ENCODE peak calls at places on chromosome 11, in five cellular contexts. J is stomach, C is upper lobe of left lung, V is A549, E is sigmoid colon. O is an unnamed sample.

GRCh38 chr11:34330653-34331052 is 27.2 kb downstream of the ABTB2 start:
- DNase-seq in J (no peak), C (no peak), V (no peak), E (no peak), O (no peak)

GRCh38 chr11:25247336-25247735 is 750.5 kb downstream of the LUZP2 start:
- DNase-seq in J (no peak), C (no peak), V (no peak), E (no peak), O (no peak)

GRCh38 chr11:961921-962320 is 36.3 kb downstream of the AP2A2 start:
- DNase-seq in J (no peak), C (no peak), V (no peak), E (no peak), O (no peak)

GRCh38 chr11:71101606-71102005 is 150.8 kb downstream of the SHANK2 start:
- DNase-seq in J (no peak), C (no peak), V (no peak), E (no peak), O (no peak)

GRCh38 chr11:68589817-68590216 is 94.5 kb upstream of the GAL start:
- DNase-seq in J (no peak), C (no peak), V (no peak), E (no peak), O (no peak)

GRCh38 chr11:120013325-120014250 is 124.3 kb downstream of the TRIM29 start:
- DNase-seq in J (peak; percentile 73), C (no peak), V (peak; percentile 35), E (no peak), O (peak; percentile 57)

GRCh38 chr11:133104014-133104753 is 428.1 kb downstream of the OPCML start:
- DNase-seq in J (no peak), C (no peak), V (no peak), E (no peak), O (no peak)

GRCh38 chr11:19283998-19284397 is 43.3 kb upstream of the E2F8 start:
- DNase-seq in J (no peak), C (no peak), V (no peak), E (no peak), O (no peak)

GRCh38 chr11:88106685-88107084 is 68.6 kb downstream of the RAB38 start:
- DNase-seq in J (no peak), C (no peak), V (no peak), E (no peak), O (no peak)

GRCh38 chr11:20208622-20209090 is 48.4 kb upstream of the DBX1 start:
- DNase-seq in J (no peak), C (no peak), V (no peak), E (no peak), O (no peak)

GRCh38 chr11:128336203-128336602 is 251.2 kb downstream of the ETS1 start:
- DNase-seq in J (peak; percentile 39), C (peak; percentile 51), V (peak; percentile 41), E (peak; percentile 69), O (peak; percentile 26)

GRCh38 chr11:113114452-113115027 is 153.3 kb downstream of the NCAM1 start:
- DNase-seq in J (peak; percentile 80), C (peak; percentile 31), V (peak; percentile 33), E (peak; percentile 71), O (peak; percentile 27)

GRCh38 chr11:69513663-69514062 is 32.2 kb downstream of the LINC01488 start:
- DNase-seq in J (no peak), C (no peak), V (no peak), E (peak; percentile 27), O (no peak)

GRCh38 chr11:62953811-62954210 is 31.0 kb downstream of the SLC22A6 start:
- DNase-seq in J (peak; percentile 7), C (no peak), V (no peak), E (no peak), O (no peak)

GRCh38 chr11:67371549-67372231 is 1.7 kb downstream of the CLCF1 start:
- DNase-seq in J (peak; percentile 46), C (peak; percentile 53), V (peak; percentile 74), E (peak; percentile 78), O (no peak)

GRCh38 chr11:78961186-78961782 is 386.6 kb upstream of the NARS2 start:
- DNase-seq in J (peak; percentile 28), C (peak; percentile 48), V (peak; percentile 44), E (no peak), O (peak; percentile 31)

GRCh38 chr11:118621898-118622375 is 14.5 kb downstream of the PHLDB1 start:
- DNase-seq in J (no peak), C (no peak), V (no peak), E (no peak), O (no peak)

GRCh38 chr11:11463397-11463796 is 110.3 kb upstream of the CSNK2A3 start:
- DNase-seq in J (no peak), C (no peak), V (no peak), E (no peak), O (no peak)

GRCh38 chr11:113059548-113059947 is 98.3 kb downstream of the NCAM1 start:
- DNase-seq in J (no peak), C (no peak), V (no peak), E (no peak), O (no peak)

GRCh38 chr11:117888140-117888561 is 11.7 kb upstream of the FXYD6 start:
- DNase-seq in J (no peak), C (no peak), V (no peak), E (no peak), O (no peak)

GRCh38 chr11:57536947-57537654 is at the start of gene SMTNL1:
- DNase-seq in J (no peak), C (no peak), V (no peak), E (no peak), O (no peak)

DNA sequence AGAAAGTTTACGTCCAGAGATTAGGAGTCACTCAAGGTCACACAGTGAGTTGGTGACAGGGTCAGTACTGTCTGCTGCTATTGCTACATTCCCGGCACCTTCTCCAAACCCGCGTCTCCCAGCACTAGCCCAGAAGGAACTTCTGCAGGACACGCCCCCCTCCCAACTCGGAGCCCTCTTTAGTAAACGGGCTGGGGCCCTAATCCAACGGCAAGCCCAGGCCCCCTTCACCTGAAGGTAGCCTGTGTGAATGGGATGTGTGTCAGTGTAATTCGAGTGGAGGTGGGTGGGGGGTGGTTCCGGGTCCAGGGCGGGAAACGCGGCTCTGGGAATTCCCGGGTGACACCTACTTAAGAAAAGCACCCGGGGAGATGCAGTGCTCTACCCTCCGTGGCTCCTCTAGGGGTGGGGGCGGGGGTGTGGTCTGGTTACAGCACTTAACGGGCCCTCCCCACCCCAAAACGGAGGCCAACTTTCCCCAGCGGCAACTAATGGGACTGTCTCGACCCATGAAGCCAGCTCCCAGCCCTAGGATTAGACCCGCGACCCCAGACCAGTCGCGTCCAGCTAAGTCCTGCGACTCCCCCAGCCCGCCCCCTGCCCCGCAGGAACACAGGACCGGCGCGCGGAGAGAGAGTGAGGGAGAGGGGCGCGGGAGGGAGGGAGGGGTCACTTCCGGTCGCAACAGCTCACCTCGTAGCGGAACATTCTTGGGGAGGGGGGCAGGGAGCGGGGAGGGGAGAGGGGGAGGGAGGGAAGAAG is 468 bp downstream of the PATL1 start:
- DNase-seq in J (peak; percentile 31), C (peak; percentile 81), V (peak; percentile 55), E (peak; percentile 86), O (peak; percentile 58)
- TF ChIP-seq CTCF in J (peak; percentile 11), C (no peak), V (no peak), E (peak; percentile 15), O (no peak)

GRCh38 chr11:92409956-92410355 is 185.3 kb downstream of the FAT3 start:
- DNase-seq in J (no peak), C (no peak), V (no peak), E (no peak), O (no peak)
- TF ChIP-seq EP300 in J (no peak), C (no peak), V (no peak), E (no peak), O (no peak)

DNA sequence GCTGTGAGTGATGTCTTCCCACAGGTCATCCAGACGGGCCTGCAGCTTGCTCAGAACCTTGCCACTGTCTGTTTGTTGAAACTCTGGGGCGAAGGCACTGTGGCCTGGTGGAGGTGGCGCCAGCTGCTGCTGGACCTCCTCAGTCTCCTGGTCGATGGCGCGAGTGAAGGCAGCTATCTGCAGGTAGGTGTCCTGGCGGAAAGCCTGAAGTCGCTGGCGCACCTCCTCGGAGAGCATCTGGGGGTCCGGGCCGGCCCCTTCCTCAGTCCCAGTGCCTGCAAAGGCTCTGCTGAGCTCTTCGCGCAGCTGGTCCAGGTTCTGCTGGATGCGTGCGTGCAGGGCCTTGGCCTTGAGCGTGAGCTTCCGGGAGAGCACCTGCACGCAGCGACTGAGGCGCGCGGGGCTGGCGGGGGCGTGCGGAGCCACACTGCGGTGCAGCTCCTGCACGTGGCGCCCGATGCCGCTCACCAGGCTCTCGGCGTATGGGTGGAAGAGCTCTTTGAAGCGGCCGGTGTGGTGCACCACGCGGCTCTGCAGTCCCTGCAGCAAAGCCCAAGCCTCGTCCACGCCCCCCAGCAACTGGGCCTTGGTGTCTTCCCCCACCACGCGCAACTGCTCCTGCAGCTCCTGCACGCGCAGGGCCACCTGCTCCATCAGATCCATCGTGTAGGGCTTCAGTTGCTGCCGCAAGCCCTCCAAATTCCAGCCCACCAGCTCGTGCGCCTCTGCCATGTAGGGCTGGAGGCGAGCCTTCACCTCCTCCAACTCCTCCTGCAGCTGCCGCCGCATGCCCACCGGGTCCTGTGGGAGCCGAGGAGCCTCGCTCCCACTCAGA is 1.3 kb downstream of the APOA5 start:
- DNase-seq in J (no peak), C (no peak), V (no peak), E (no peak), O (no peak)
- H3K4me3 ChIP-seq in J (no peak overlapping the region), C (no peak overlapping the region), V (no peak overlapping the region), E (no peak overlapping the region), O (no peak overlapping the region)

GRCh38 chr11:108648528-108648885 is 16.4 kb upstream of the DDX10 start:
- DNase-seq in J (no peak), C (no peak), V (no peak), E (no peak), O (no peak)
- TF ChIP-seq CTCF in J (no peak), C (no peak), V (no peak), E (no peak), O (no peak)

GRCh38 chr11:60910281-60910687 is 3.7 kb upstream of the TMEM109 start:
- DNase-seq in J (peak; percentile 27), C (peak; percentile 44), V (no peak), E (peak; percentile 66), O (peak; percentile 68)
- TF ChIP-seq EP300 in J (no peak), C (no peak), V (no peak), E (no peak), O (no peak)

DNA sequence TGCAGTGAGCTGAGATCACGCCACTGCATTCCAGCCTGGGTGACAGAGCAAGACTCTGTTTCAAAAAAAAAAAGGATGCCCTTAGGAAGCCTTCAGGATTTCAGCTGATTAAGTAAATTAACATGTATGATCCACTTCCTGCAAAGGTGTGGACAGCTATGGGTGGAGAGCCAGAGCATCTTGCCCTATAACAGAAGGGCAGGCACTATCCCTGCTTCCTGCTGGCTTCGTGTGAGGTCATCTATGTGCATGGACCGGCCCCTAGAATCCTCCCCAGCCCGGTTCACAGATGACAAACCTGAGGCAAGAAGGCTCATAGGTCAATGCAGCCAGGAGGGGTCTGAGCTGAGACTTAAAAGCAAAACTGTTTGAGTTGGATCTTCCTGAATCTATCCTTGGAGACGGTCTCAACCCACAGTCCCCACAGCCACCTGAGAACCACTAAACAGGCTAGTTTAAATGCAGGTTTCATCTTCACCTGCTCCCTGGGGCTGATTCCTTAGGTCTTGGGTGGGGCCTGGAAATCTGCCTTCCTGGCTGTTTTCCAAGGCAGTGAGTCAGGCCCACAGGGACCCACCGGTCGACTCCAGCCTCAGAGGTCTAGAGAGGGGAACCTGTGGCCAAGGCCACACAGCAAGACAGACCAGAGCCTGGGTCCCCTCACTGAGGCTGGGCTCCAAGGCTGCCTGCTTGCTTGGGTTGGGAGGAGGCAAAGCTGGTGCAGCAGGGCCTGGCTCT is 55.2 kb upstream of the MPEG1 start:
- DNase-seq in J (no peak), C (no peak), V (no peak), E (no peak), O (no peak)
- H3K4me3 ChIP-seq in J (no peak overlapping the region), C (no peak overlapping the region), V (no peak overlapping the region), E (no peak overlapping the region), O (no peak overlapping the region)